ENCODE peak calls at places on chromosome 12, in five cellular contexts. J is HFFc6, I is choroid plexus epithelial cell, U is esophagus squamous epithelium, C is HuH-7. M is an unnamed sample.

GRCh38 chr12:95385246-95385645 is 88.7 kb upstream of the METAP2 start:
- DNase-seq in J (no peak), I (peak; percentile 85), U (no peak), C (no peak), M (no peak)

GRCh38 chr12:49131973-49132461 is 822 bp upstream of the TUBA1B start:
- DNase-seq in J (no peak), I (peak; percentile 56), U (no peak), C (no peak), M (peak; percentile 36)

GRCh38 chr12:132469423-132469822 is 20.5 kb upstream of the FBRSL1 start:
- DNase-seq in J (no peak), I (no peak), U (no peak), C (no peak), M (no peak)

GRCh38 chr12:85065816-85066482 is 29.8 kb downstream of the LRRIQ1 start:
- DNase-seq in J (no peak), I (no peak), U (no peak), C (no peak), M (no peak)

GRCh38 chr12:41944241-41944640 is 200.4 kb downstream of the GXYLT1 start:
- DNase-seq in J (peak; percentile 0), I (no peak), U (no peak), C (no peak), M (no peak)

GRCh38 chr12:8953773-8954402 is 4.4 kb upstream of the M6PR start:
- DNase-seq in J (no peak), I (no peak), U (no peak), C (no peak), M (no peak)

GRCh38 chr12:92242917-92243316 is 97.3 kb upstream of the BTG1 start:
- DNase-seq in J (no peak), I (peak; percentile 81), U (no peak), C (no peak), M (no peak)

GRCh38 chr12:57983150-57983857 is 41.9 kb downstream of the ATP23 start:
- DNase-seq in J (peak; percentile 50), I (peak; percentile 86), U (no peak), C (no peak), M (peak; percentile 34)

GRCh38 chr12:127241056-127241830 is 1025.7 kb upstream of the TMEM132C start:
- DNase-seq in J (no peak), I (peak; percentile 16), U (no peak), C (no peak), M (no peak)

GRCh38 chr12:94277426-94278000 is 129.1 kb downstream of the PLXNC1 start:
- DNase-seq in J (no peak), I (peak; percentile 27), U (no peak), C (no peak), M (no peak)